ENCODE peak calls at places on chromosomes 6 and 20, in four cellular contexts. One of them, this sample, is unnamed.

GRCh38 chr6:125843593-125843992 is 52.8 kb downstream of the NCOA7 start:
- DNase-seq in prostate gland: no peak
- DNase-seq in foreskin fibroblast: no peak
- DNase-seq in astrocyte of the spinal cord: no peak
- DNase-seq in this sample: no peak

GRCh38 chr20:61704661-61705060 is 361.0 kb downstream of the TAF4 start:
- DNase-seq in prostate gland: no peak
- DNase-seq in foreskin fibroblast: no peak
- DNase-seq in astrocyte of the spinal cord: no peak
- DNase-seq in this sample: no peak

GRCh38 chr6:33508935-33509926 is 54.9 kb downstream of the ZBTB9 start:
- DNase-seq in prostate gland: no peak
- DNase-seq in foreskin fibroblast: peak
- DNase-seq in astrocyte of the spinal cord: no peak
- DNase-seq in this sample: no peak

GRCh38 chr20:11796041-11796440 is 121.7 kb upstream of the BTBD3 start:
- DNase-seq in prostate gland: no peak
- DNase-seq in foreskin fibroblast: no peak
- DNase-seq in astrocyte of the spinal cord: peak
- DNase-seq in this sample: no peak

GRCh38 chr6:70379473-70380013 is 33.8 kb upstream of the FAM135A start:
- DNase-seq in prostate gland: no peak
- DNase-seq in foreskin fibroblast: no peak
- DNase-seq in astrocyte of the spinal cord: no peak
- DNase-seq in this sample: no peak

GRCh38 chr6:11043961-11044711 is at the start of gene ELOVL2:
- DNase-seq in prostate gland: no peak
- DNase-seq in foreskin fibroblast: peak
- DNase-seq in astrocyte of the spinal cord: peak
- DNase-seq in this sample: peak

GRCh38 chr6:168469198-168469943 is 28.4 kb downstream of the SMOC2 start:
- DNase-seq in prostate gland: no peak
- DNase-seq in foreskin fibroblast: no peak
- DNase-seq in astrocyte of the spinal cord: no peak
- DNase-seq in this sample: no peak

GRCh38 chr6:149563203-149563927 is 2.8 kb upstream of the GINM1 start:
- DNase-seq in prostate gland: no peak
- DNase-seq in foreskin fibroblast: peak
- DNase-seq in astrocyte of the spinal cord: peak
- DNase-seq in this sample: no peak

GRCh38 chr6:152828431-152828830 is 77.8 kb downstream of the VIP start:
- DNase-seq in prostate gland: no peak
- DNase-seq in foreskin fibroblast: no peak
- DNase-seq in astrocyte of the spinal cord: no peak
- DNase-seq in this sample: no peak

GRCh38 chr20:24098886-24099285 is 110.3 kb upstream of the GGTLC1 start:
- DNase-seq in prostate gland: no peak
- DNase-seq in foreskin fibroblast: peak
- DNase-seq in astrocyte of the spinal cord: peak
- DNase-seq in this sample: no peak

GRCh38 chr6:96862560-96862959 is 25.3 kb upstream of the GPR63 start:
- DNase-seq in prostate gland: no peak
- DNase-seq in foreskin fibroblast: no peak
- DNase-seq in astrocyte of the spinal cord: no peak
- DNase-seq in this sample: no peak

GRCh38 chr6:22582806-22583205 is 13.4 kb downstream of the HDGFL1 start:
- DNase-seq in prostate gland: no peak
- DNase-seq in foreskin fibroblast: no peak
- DNase-seq in astrocyte of the spinal cord: no peak
- DNase-seq in this sample: no peak

GRCh38 chr6:21199246-21199645 is 394.3 kb upstream of the SOX4 start:
- DNase-seq in prostate gland: no peak
- DNase-seq in foreskin fibroblast: no peak
- DNase-seq in astrocyte of the spinal cord: no peak
- DNase-seq in this sample: no peak

GRCh38 chr6:135976585-135976984 is 125.1 kb downstream of the PDE7B start:
- DNase-seq in prostate gland: no peak
- DNase-seq in foreskin fibroblast: no peak
- DNase-seq in astrocyte of the spinal cord: no peak
- DNase-seq in this sample: no peak

GRCh38 chr20:47013606-47014005 is 119.0 kb downstream of the EYA2 start:
- DNase-seq in prostate gland: no peak
- DNase-seq in foreskin fibroblast: no peak
- DNase-seq in astrocyte of the spinal cord: no peak
- DNase-seq in this sample: no peak

GRCh38 chr20:9200620-9201019 is 131.7 kb downstream of the PLCB4 start:
- DNase-seq in prostate gland: no peak
- DNase-seq in foreskin fibroblast: peak
- DNase-seq in astrocyte of the spinal cord: peak
- DNase-seq in this sample: no peak

GRCh38 chr20:3172933-3173581 is at the start of gene LZTS3:
- DNase-seq in prostate gland: peak
- DNase-seq in foreskin fibroblast: peak
- DNase-seq in astrocyte of the spinal cord: peak
- DNase-seq in this sample: peak
- TF ChIP-seq CTCF in prostate gland: no peak
- TF ChIP-seq CTCF in foreskin fibroblast: no peak
- TF ChIP-seq CTCF in astrocyte of the spinal cord: no peak
- TF ChIP-seq CTCF in this sample: no peak

GRCh38 chr6:161139766-161140553 is 133.9 kb downstream of the AGPAT4 start:
- DNase-seq in prostate gland: no peak
- DNase-seq in foreskin fibroblast: peak
- DNase-seq in astrocyte of the spinal cord: no peak
- DNase-seq in this sample: peak
- TF ChIP-seq CTCF in prostate gland: no peak
- TF ChIP-seq CTCF in foreskin fibroblast: no peak
- TF ChIP-seq CTCF in astrocyte of the spinal cord: no peak
- TF ChIP-seq CTCF in this sample: no peak

DNA sequence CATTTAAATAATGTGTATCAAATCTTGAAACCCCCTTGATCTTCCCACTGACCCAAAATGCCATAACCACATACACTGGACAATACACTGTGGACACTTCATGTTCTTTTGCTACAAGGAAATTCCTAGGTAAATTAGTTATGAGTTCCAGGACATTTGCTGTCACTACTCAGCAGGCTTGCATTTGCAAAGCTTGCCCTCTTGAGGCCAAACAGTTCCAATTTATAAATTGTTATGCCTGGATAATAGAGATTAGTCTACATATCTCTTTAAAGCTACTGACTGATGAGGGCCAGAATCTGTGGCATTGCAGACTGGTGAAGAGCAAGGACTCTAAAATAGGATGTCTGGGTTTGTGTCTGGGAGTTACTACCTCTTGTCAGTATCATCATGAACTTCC is 17.4 kb upstream of the RAB32 start:
- DNase-seq in prostate gland: no peak
- DNase-seq in foreskin fibroblast: peak
- DNase-seq in astrocyte of the spinal cord: peak
- DNase-seq in this sample: no peak
- TF ChIP-seq CTCF in prostate gland: no peak
- TF ChIP-seq CTCF in foreskin fibroblast: peak
- TF ChIP-seq CTCF in astrocyte of the spinal cord: peak
- TF ChIP-seq CTCF in this sample: no peak

DNA sequence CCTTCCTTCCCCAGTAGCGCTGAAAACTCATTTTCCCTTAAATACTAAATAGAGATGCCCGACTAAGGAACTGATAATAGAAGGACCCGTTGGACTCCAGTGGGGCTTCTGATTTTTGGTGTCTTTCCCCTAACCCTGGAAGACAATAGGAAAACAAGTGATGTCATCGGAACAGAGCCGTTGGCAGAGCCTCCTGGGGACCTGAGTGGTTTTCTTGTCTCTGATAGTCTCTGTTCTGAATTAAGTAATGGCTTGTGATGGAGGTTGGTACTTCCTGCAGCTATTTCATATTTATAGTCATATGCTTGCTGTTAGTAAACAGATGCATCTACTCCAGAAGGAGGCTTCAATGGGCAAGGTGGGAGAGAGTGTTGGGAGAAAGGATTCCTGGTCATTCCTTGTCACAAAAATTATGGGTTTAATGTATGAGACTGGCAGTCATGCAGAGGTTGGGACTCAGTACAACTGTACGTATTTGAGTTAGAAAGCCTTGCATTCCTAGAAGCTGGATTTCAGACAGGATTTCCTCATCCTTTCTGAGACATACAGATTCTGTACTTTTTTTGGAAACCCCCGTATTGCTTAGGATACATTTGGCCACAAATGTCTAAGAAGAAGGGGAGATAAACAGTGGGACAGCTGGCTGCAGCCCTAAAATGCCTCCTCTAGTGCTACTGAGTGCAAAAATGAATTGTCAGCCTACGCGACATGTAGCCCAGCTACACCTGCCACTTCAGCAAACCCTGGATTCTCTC is 38.0 kb downstream of the CDS2 start:
- DNase-seq in prostate gland: no peak
- DNase-seq in foreskin fibroblast: no peak
- DNase-seq in astrocyte of the spinal cord: no peak
- DNase-seq in this sample: no peak
- TF ChIP-seq CTCF in prostate gland: no peak
- TF ChIP-seq CTCF in foreskin fibroblast: no peak
- TF ChIP-seq CTCF in astrocyte of the spinal cord: no peak
- TF ChIP-seq CTCF in this sample: no peak